ENCODE peak calls at places on chromosome 21, in seven cellular contexts. M is brain microvascular endothelial cell, Y is tibial artery, C is suprapubic skin, Z is Peyer's patch, T is cardiac muscle cell, S is uterus. X is an unnamed sample.
A peak's percentile ranks its signal among the peaks of the same experiment; 100 is the strongest.

GRCh38 chr21:17828223-17828622 is 9.1 kb upstream of the C21orf91 start:
- DNase-seq in S (no peak), M (peak; percentile 20), Y (no peak), T (peak; percentile 35), C (no peak), Z (no peak), X (no peak)

GRCh38 chr21:32009263-32009662 is 136.4 kb downstream of the HUNK start:
- DNase-seq in Y (no peak), M (no peak), C (no peak), T (no peak), Z (no peak), S (no peak), X (no peak)

GRCh38 chr21:45187646-45188045 is 100.0 kb downstream of the POFUT2 start:
- DNase-seq in C (no peak), Z (no peak), M (no peak), T (no peak), Y (no peak), S (no peak), X (no peak)

GRCh38 chr21:44800103-44800502 is 1.5 kb downstream of the UBE2G2 start:
- DNase-seq in Y (no peak), T (peak; percentile 65), S (no peak), C (no peak), Z (no peak), M (no peak), X (no peak)

GRCh38 chr21:25350056-25350455 is 257.2 kb downstream of the MRPL39 start:
- DNase-seq in Y (no peak), C (no peak), Z (no peak), T (peak; percentile 49), S (no peak), M (peak; percentile 71), X (no peak)

GRCh38 chr21:42799516-42799915 is 79.8 kb downstream of the WDR4 start:
- DNase-seq in T (no peak), C (no peak), Z (no peak), S (no peak), Y (no peak), M (no peak), X (no peak)

GRCh38 chr21:41742073-41742875 is 24.6 kb downstream of the RIPK4 start:
- DNase-seq in S (no peak), Y (no peak), Z (no peak), M (no peak), T (no peak), C (no peak), X (no peak)

GRCh38 chr21:24594082-24594481 is 1013.2 kb downstream of the MRPL39 start:
- DNase-seq in Y (no peak), C (no peak), S (no peak), T (no peak), Z (no peak), M (no peak), X (no peak)

GRCh38 chr21:41573902-41574690 is 66.1 kb upstream of the TMPRSS2 start:
- DNase-seq in Z (no peak), C (no peak), Y (no peak), T (no peak), S (no peak), M (no peak), X (no peak)

GRCh38 chr21:20452935-20453334 is 545.3 kb upstream of the NCAM2 start:
- DNase-seq in M (no peak), C (no peak), T (no peak), Y (no peak), S (no peak), Z (no peak), X (no peak)

GRCh38 chr21:46129846-46130651 is 25.3 kb downstream of the FTCD start:
- DNase-seq in S (peak; percentile 41), T (no peak), Y (no peak), C (peak; percentile 60), Z (no peak), M (no peak), X (no peak)

GRCh38 chr21:24420694-24421093 is 1186.6 kb downstream of the MRPL39 start:
- DNase-seq in S (no peak), Z (no peak), Y (no peak), C (no peak), T (no peak), M (no peak), X (no peak)

GRCh38 chr21:35045539-35046222 is 3.4 kb downstream of the RUNX1 start:
- DNase-seq in Y (no peak), T (no peak), M (no peak), Z (no peak), C (no peak), S (no peak), X (no peak)

GRCh38 chr21:45075606-45076244 is 1.3 kb downstream of the ADARB1 start:
- DNase-seq in Z (no peak), C (no peak), Y (no peak), T (no peak), M (peak; percentile 14), S (no peak), X (no peak)

GRCh38 chr21:45655071-45655470 is 11.5 kb downstream of the PCBP3 start:
- DNase-seq in T (peak; percentile 84), Y (no peak), C (no peak), Z (no peak), S (no peak), M (no peak), X (no peak)

GRCh38 chr21:35226960-35227741 is 178.0 kb upstream of the RUNX1 start:
- DNase-seq in S (no peak), M (no peak), T (no peak), C (no peak), Z (no peak), Y (no peak), X (no peak)

GRCh38 chr21:25079053-25079452 is 528.2 kb downstream of the MRPL39 start:
- DNase-seq in Z (no peak), C (no peak), Y (no peak), S (no peak), M (no peak), T (no peak), X (no peak)

GRCh38 chr21:34890724-34891609 is 158.1 kb downstream of the RUNX1 start:
- DNase-seq in T (peak; percentile 56), C (no peak), S (no peak), Y (peak; percentile 69), M (peak; percentile 57), Z (peak; percentile 63), X (peak; percentile 16)

GRCh38 chr21:44444286-44444931 is 10.9 kb upstream of the LRRC3 start:
- DNase-seq in M (no peak), T (no peak), S (no peak), C (peak; percentile 38), Z (peak; percentile 29), Y (peak; percentile 38), X (peak; percentile 25)

GRCh38 chr21:46543306-46543705 is 61.6 kb downstream of the S100B start:
- DNase-seq in C (no peak), T (no peak), Y (no peak), S (no peak), Z (no peak), M (no peak), X (no peak)

GRCh38 chr21:38376235-38376634 is 119.4 kb downstream of the KCNJ15 start:
- DNase-seq in C (no peak), T (no peak), Y (no peak), S (no peak), M (no peak), Z (no peak), X (no peak)

DNA sequence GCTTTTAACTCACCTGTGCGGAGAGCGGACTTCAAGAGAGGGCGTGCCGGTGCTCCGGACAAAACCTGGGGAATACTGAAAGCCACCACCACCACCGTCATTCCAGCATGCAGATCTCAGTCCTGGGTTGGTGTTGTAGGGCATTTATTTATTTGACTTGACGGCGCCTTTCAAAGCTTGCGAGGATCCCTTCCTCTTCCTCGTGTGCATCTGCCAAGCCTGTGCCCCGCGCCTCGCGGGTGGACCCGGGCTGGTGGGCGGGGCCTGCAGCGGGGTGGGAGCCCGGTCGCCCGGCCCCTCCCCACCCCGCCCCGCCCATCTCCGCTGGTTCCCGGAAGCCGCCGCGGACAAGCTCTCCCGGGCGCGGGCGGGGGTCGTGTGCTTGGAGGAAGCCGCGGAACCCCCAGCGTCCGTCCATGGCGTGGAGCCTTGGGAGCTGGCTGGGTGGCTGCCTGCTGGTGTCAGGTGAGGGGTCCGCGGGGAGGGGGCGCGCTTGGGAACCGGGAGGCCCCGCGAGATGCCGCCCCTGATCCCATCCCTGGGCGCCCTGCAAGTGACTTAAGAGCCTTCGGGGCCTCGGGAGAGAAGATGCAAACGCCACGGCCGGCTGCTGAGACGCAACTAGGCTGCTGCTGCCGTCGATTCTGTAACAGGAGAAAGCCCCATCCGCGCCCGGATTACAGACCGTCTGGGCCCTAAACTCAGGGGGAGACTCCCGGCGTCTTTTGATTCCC is at the start of gene IL10RB:
- DNase-seq in Y (peak; percentile 84), M (peak; percentile 32), T (peak; percentile 62), C (peak; percentile 83), S (peak; percentile 67), Z (peak; percentile 91), X (peak; percentile 53)
- TF ChIP-seq CTCF in Y (no peak), M (no peak), T (no peak), C (no peak), S (no peak), Z (no peak), X (no peak)

GRCh38 chr21:30984897-30985296 is 53.4 kb downstream of the KRTAP19-8 start:
- DNase-seq in S (no peak), Z (no peak), C (no peak), Y (no peak), M (no peak), T (no peak), X (no peak)

GRCh38 chr21:30986966-30987365 is 51.3 kb downstream of the KRTAP19-8 start:
- DNase-seq in C (no peak), S (no peak), Y (no peak), M (no peak), T (no peak), Z (no peak), X (no peak)

GRCh38 chr21:30988706-30989105 is 49.6 kb downstream of the KRTAP19-8 start:
- DNase-seq in M (no peak), Y (no peak), Z (no peak), C (no peak), T (no peak), S (no peak), X (no peak)

GRCh38 chr21:30994917-30995316 is 43.4 kb downstream of the KRTAP19-8 start:
- DNase-seq in Y (no peak), M (no peak), Z (no peak), S (no peak), C (no peak), T (no peak), X (no peak)

GRCh38 chr21:30990514-30991304 is 47.6 kb downstream of the KRTAP19-8 start:
- DNase-seq in Y (no peak), M (no peak), C (no peak), T (no peak), S (no peak), Z (no peak), X (no peak)
- TF ChIP-seq CTCF in Y (no peak), M (no peak), C (no peak), T (no peak), S (no peak), Z (no peak), X (no peak)

GRCh38 chr21:27466175-27466574 is 499.3 kb upstream of the ADAMTS5 start:
- DNase-seq in S (no peak), M (no peak), C (no peak), Z (no peak), T (peak; percentile 8), Y (no peak), X (no peak)
- TF ChIP-seq CTCF in S (no peak), M (peak; percentile 4), C (no peak), Z (no peak), T (peak; percentile 26), Y (no peak), X (no peak)

DNA sequence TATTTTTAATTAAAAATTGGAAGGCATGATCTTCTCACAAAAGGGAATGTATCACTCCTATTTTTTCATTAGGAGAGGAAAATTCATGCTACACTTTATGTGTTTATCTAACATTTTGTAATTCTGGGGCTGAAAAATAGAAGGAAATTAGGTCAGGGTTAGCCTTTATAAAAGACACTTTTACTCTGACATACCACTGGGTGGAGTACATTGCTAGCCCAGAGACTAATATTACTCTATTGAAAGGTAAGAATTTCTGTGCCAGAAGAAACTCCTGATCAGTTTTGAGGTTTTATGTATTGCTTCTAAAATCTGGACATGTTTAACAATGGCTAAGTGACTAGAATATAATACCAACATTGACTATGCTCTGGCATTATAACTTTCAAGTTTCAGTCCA is 724.6 kb downstream of the USP25 start:
- DNase-seq in Y (no peak), T (peak; percentile 51), C (no peak), S (no peak), M (no peak), Z (no peak), X (no peak)
- TF ChIP-seq CTCF in Y (peak; percentile 10), T (peak; percentile 51), C (peak; percentile 12), S (no peak), M (peak; percentile 33), Z (no peak), X (peak; percentile 53)

X was measured in neural crest cell.